ENCODE peak calls at places on chromosomes 16 and 17, in nine cellular contexts. V is neural crest cell; L is Caco-2; K is CD4-positive, alpha-beta T cell; Y is AG10803; J is pancreas; I is thoracic aorta; M is A549; C is transverse colon. S is an unnamed sample.

GRCh38 chr16:85120006-85120340 is 7.7 kb upstream of the CIBAR2 start:
- DNase-seq in V (no peak), L (no peak), K (no peak), Y (no peak), J (no peak), I (no peak), M (no peak), C (no peak), S (no peak)

GRCh38 chr16:80117731-80118130 is 423.1 kb upstream of the DYNLRB2 start:
- DNase-seq in V (no peak), L (no peak), K (no peak), Y (peak; percentile 13), J (no peak), I (no peak), M (no peak), C (no peak), S (no peak)

GRCh38 chr17:8885968-8886674 is 18.6 kb upstream of the PIK3R6 start:
- DNase-seq in V (no peak), L (no peak), K (peak; percentile 42), Y (no peak), J (no peak), I (no peak), M (no peak), C (no peak), S (no peak)

GRCh38 chr17:41539071-41539492 is 11.0 kb upstream of the KRT19 start:
- DNase-seq in V (no peak), L (no peak), K (no peak), Y (no peak), J (no peak), I (no peak), M (no peak), C (no peak), S (no peak)

GRCh38 chr16:54165174-54165911 is 121.2 kb downstream of the IRX3 start:
- DNase-seq in V (no peak), L (peak; percentile 84), K (no peak), Y (no peak), J (no peak), I (no peak), M (peak; percentile 25), C (no peak), S (no peak)

GRCh38 chr16:57091990-57092785 is at the start of gene CPNE2:
- DNase-seq in V (peak; percentile 46), L (peak; percentile 82), K (no peak), Y (peak; percentile 44), J (peak; percentile 72), I (no peak), M (peak; percentile 48), C (peak; percentile 75), S (no peak)

GRCh38 chr17:81884968-81885367 is 6.4 kb downstream of the ALYREF start:
- DNase-seq in V (no peak), L (no peak), K (peak; percentile 5), Y (no peak), J (no peak), I (no peak), M (no peak), C (no peak), S (no peak)

GRCh38 chr17:49460401-49460800 is 34.7 kb upstream of the NGFR start:
- DNase-seq in V (no peak), L (no peak), K (no peak), Y (no peak), J (no peak), I (no peak), M (no peak), C (no peak), S (no peak)

GRCh38 chr17:8377422-8377821 is 918 bp upstream of the KRABD2 start:
- DNase-seq in V (no peak), L (no peak), K (no peak), Y (no peak), J (no peak), I (no peak), M (no peak), C (no peak), S (no peak)

GRCh38 chr16:27498916-27499658 is 50.6 kb downstream of the GTF3C1 start:
- DNase-seq in V (no peak), L (no peak), K (no peak), Y (no peak), J (no peak), I (no peak), M (no peak), C (no peak), S (no peak)

GRCh38 chr16:8751481-8752311 is 45.7 kb downstream of the TMEM186 start:
- DNase-seq in V (no peak), L (peak; percentile 47), K (no peak), Y (peak; percentile 83), J (peak; percentile 34), I (no peak), M (peak; percentile 39), C (no peak), S (no peak)

GRCh38 chr16:52095466-52095865 is 451.5 kb downstream of the TOX3 start:
- DNase-seq in V (no peak), L (no peak), K (no peak), Y (no peak), J (no peak), I (no peak), M (no peak), C (no peak), S (no peak)

GRCh38 chr17:77323413-77324171 is 182.8 kb downstream of the SEC14L1 start:
- DNase-seq in V (no peak), L (no peak), K (no peak), Y (peak; percentile 69), J (no peak), I (no peak), M (peak; percentile 72), C (peak; percentile 33), S (peak; percentile 22)

GRCh38 chr17:82674656-82675475 is 23.6 kb downstream of the RAB40B start:
- DNase-seq in V (no peak), L (no peak), K (no peak), Y (no peak), J (no peak), I (no peak), M (no peak), C (no peak), S (no peak)

GRCh38 chr17:77371117-77371887 is 230.5 kb downstream of the SEC14L1 start:
- DNase-seq in V (no peak), L (no peak), K (no peak), Y (peak; percentile 87), J (no peak), I (no peak), M (no peak), C (no peak), S (no peak)

GRCh38 chr16:54595636-54596035 is 309.0 kb upstream of the IRX3 start:
- DNase-seq in V (no peak), L (no peak), K (no peak), Y (no peak), J (no peak), I (no peak), M (no peak), C (no peak), S (no peak)

GRCh38 chr17:78785011-78785662 is 3.1 kb upstream of the CYTH1 start:
- DNase-seq in V (no peak), L (no peak), K (no peak), Y (no peak), J (no peak), I (no peak), M (no peak), C (no peak), S (no peak)

GRCh38 chr16:69145658-69146057 is 13.2 kb downstream of the UTP4 start:
- DNase-seq in V (no peak), L (no peak), K (no peak), Y (no peak), J (peak; percentile 65), I (no peak), M (no peak), C (no peak), S (no peak)

GRCh38 chr16:5041604-5042133 is 7.9 kb upstream of the NAGPA start:
- DNase-seq in V (no peak), L (no peak), K (no peak), Y (peak; percentile 38), J (no peak), I (no peak), M (no peak), C (no peak), S (no peak)

GRCh38 chr16:50025544-50025931 is 513 bp downstream of the CNEP1R1 start:
- DNase-seq in V (no peak), L (no peak), K (peak; percentile 25), Y (peak; percentile 12), J (peak; percentile 22), I (no peak), M (no peak), C (peak; percentile 20), S (no peak)

GRCh38 chr16:11586856-11587642 is at the start of gene LITAF:
- DNase-seq in V (peak; percentile 41), L (peak; percentile 74), K (peak; percentile 48), Y (peak; percentile 45), J (peak; percentile 63), I (no peak), M (peak; percentile 55), C (peak; percentile 76), S (peak; percentile 39)

GRCh38 chr16:3123986-3124886 is 10.6 kb upstream of the ZNF213 start:
- DNase-seq in V (peak; percentile 98), L (peak; percentile 96), K (peak; percentile 95), Y (peak; percentile 85), J (peak; percentile 96), I (peak; percentile 93), M (peak; percentile 92), C (peak; percentile 97), S (peak; percentile 98)
- TF ChIP-seq CTCF in V (peak; percentile 47), L (no peak), K (peak; percentile 41), Y (peak; percentile 42), J (no peak), I (peak; percentile 5), M (no peak), C (peak; percentile 45), S (no peak)

DNA sequence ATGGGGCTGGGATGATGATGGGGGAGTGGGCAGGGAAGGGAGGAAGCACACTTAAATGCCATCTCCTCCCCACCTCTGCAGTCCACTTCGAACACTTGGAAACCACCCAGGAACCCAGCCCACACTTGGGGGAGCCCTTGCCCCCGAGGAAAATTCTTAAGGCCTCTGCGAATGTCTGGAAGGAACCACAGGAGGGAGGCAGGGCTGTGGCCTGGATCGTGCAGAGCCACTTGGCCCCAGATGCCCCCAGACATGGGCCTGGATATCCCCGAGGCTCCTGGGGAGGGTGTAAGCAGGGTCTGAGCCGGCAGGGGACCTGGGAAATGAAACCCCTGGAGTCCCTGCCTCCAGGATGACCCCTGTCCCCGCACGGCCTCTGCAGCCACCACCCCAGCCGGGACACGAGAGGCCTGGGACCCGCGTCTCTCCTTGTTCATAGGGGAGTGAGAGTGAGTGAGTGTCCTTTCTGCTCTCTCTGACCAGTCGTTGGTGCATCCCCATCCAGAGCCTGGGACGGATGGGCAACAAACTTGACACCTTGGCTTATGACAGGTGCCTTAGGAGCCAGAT is 11.8 kb upstream of the MTSS2 start:
- DNase-seq in V (no peak), L (no peak), K (no peak), Y (peak; percentile 81), J (no peak), I (no peak), M (no peak), C (no peak), S (no peak)
- TF ChIP-seq CTCF in V (no peak), L (no peak), K (no peak), Y (peak; percentile 32), J (no peak), I (peak; percentile 18), M (no peak), C (no peak), S (no peak)

GRCh38 chr17:58913552-58913951 is 157.9 kb downstream of the PPM1E start:
- DNase-seq in V (no peak), L (no peak), K (no peak), Y (no peak), J (no peak), I (no peak), M (no peak), C (no peak), S (no peak)
- TF ChIP-seq CTCF in V (no peak), L (no peak), K (no peak), Y (no peak), J (no peak), I (no peak), M (no peak), C (no peak), S (no peak)

GRCh38 chr16:89023151-89023551 is 46.1 kb upstream of the CBFA2T3 start:
- DNase-seq in V (no peak), L (no peak), K (no peak), Y (no peak), J (no peak), I (no peak), M (no peak), C (no peak), S (no peak)
- TF ChIP-seq CTCF in V (no peak), L (no peak), K (no peak), Y (no peak), J (no peak), I (no peak), M (no peak), C (no peak), S (no peak)

S was measured in omental fat pad.